ENCODE peak calls at places on chromosomes 7 and 10, in six cellular contexts. One of them, this sample, is unnamed.

GRCh38 chr7:51732951-51733350 is 416.3 kb upstream of the COBL start:
- DNase-seq in GM12878: no peak
- DNase-seq in A549: peak; percentile 1
- DNase-seq in HepG2: no peak
- DNase-seq in K562: no peak
- DNase-seq in endothelial cell of umbilical vein: no peak
- DNase-seq in this sample: peak; percentile 17

GRCh38 chr7:133573554-133574265 is 320.8 kb downstream of the EXOC4 start:
- DNase-seq in GM12878: no peak
- DNase-seq in A549: no peak
- DNase-seq in HepG2: no peak
- DNase-seq in K562: no peak
- DNase-seq in endothelial cell of umbilical vein: no peak
- DNase-seq in this sample: no peak

GRCh38 chr10:127989481-127989964 is 82.6 kb downstream of the PTPRE start:
- DNase-seq in GM12878: no peak
- DNase-seq in A549: no peak
- DNase-seq in HepG2: no peak
- DNase-seq in K562: no peak
- DNase-seq in endothelial cell of umbilical vein: peak; percentile 97
- DNase-seq in this sample: no peak

GRCh38 chr10:86343761-86344160 is 22.8 kb downstream of the GRID1 start:
- DNase-seq in GM12878: no peak
- DNase-seq in A549: no peak
- DNase-seq in HepG2: no peak
- DNase-seq in K562: no peak
- DNase-seq in endothelial cell of umbilical vein: no peak
- DNase-seq in this sample: no peak

GRCh38 chr7:20778063-20778721 is 8.5 kb downstream of the SP8 start:
- DNase-seq in GM12878: no peak
- DNase-seq in A549: peak; percentile 37
- DNase-seq in HepG2: no peak
- DNase-seq in K562: peak; percentile 28
- DNase-seq in endothelial cell of umbilical vein: peak; percentile 30
- DNase-seq in this sample: no peak

GRCh38 chr10:119377905-119378736 is 164.4 kb downstream of the RGS10 start:
- DNase-seq in GM12878: no peak
- DNase-seq in A549: no peak
- DNase-seq in HepG2: no peak
- DNase-seq in K562: no peak
- DNase-seq in endothelial cell of umbilical vein: no peak
- DNase-seq in this sample: no peak

GRCh38 chr7:105218215-105218614 is 170.5 kb downstream of the SRPK2 start:
- DNase-seq in GM12878: no peak
- DNase-seq in A549: no peak
- DNase-seq in HepG2: no peak
- DNase-seq in K562: no peak
- DNase-seq in endothelial cell of umbilical vein: no peak
- DNase-seq in this sample: no peak

GRCh38 chr7:40918701-40919271 is 784.0 kb downstream of the SUGCT start:
- DNase-seq in GM12878: no peak
- DNase-seq in A549: peak; percentile 17
- DNase-seq in HepG2: no peak
- DNase-seq in K562: no peak
- DNase-seq in endothelial cell of umbilical vein: no peak
- DNase-seq in this sample: no peak

GRCh38 chr7:2314209-2314955 is at the start of gene SNX8:
- DNase-seq in GM12878: no peak
- DNase-seq in A549: peak; percentile 92
- DNase-seq in HepG2: peak; percentile 77
- DNase-seq in K562: peak; percentile 99
- DNase-seq in endothelial cell of umbilical vein: peak; percentile 81
- DNase-seq in this sample: peak; percentile 89
- TF ChIP-seq POLR2A in GM12878: peak; percentile 88
- TF ChIP-seq POLR2A in A549: peak; percentile 69
- TF ChIP-seq POLR2A in HepG2: peak; percentile 84
- TF ChIP-seq POLR2A in K562: peak; percentile 53
- TF ChIP-seq POLR2A in endothelial cell of umbilical vein: peak; percentile 82
- TF ChIP-seq POLR2A in this sample: peak; percentile 61

GRCh38 chr7:503575-504111 is 16.0 kb downstream of the PDGFA start:
- DNase-seq in GM12878: no peak
- DNase-seq in A549: peak; percentile 78
- DNase-seq in HepG2: peak; percentile 94
- DNase-seq in K562: no peak
- DNase-seq in endothelial cell of umbilical vein: no peak
- DNase-seq in this sample: no peak

GRCh38 chr7:503046-503574 is 16.5 kb downstream of the PDGFA start:
- DNase-seq in GM12878: no peak
- DNase-seq in A549: no peak
- DNase-seq in HepG2: no peak
- DNase-seq in K562: no peak
- DNase-seq in endothelial cell of umbilical vein: no peak
- DNase-seq in this sample: no peak

GRCh38 chr7:501526-501925 is 18.1 kb downstream of the PDGFA start:
- DNase-seq in GM12878: no peak
- DNase-seq in A549: no peak
- DNase-seq in HepG2: no peak
- DNase-seq in K562: no peak
- DNase-seq in endothelial cell of umbilical vein: no peak
- DNase-seq in this sample: no peak

GRCh38 chr7:500521-501420 is 18.9 kb downstream of the PDGFA start:
- DNase-seq in GM12878: no peak
- DNase-seq in A549: no peak
- DNase-seq in HepG2: no peak
- DNase-seq in K562: no peak
- DNase-seq in endothelial cell of umbilical vein: no peak
- DNase-seq in this sample: no peak

GRCh38 chr7:502296-502695 is 17.4 kb downstream of the PDGFA start:
- DNase-seq in GM12878: no peak
- DNase-seq in A549: no peak
- DNase-seq in HepG2: no peak
- DNase-seq in K562: no peak
- DNase-seq in endothelial cell of umbilical vein: no peak
- DNase-seq in this sample: no peak
- TF ChIP-seq MYC in GM12878: no peak
- TF ChIP-seq MYC in A549: no peak
- TF ChIP-seq MYC in HepG2: no peak
- TF ChIP-seq MYC in K562: no peak
- TF ChIP-seq MYC in endothelial cell of umbilical vein: no peak
- TF ChIP-seq MYC in this sample: no peak

GRCh38 chr7:159030490-159031134 is 114.1 kb downstream of the VIPR2 start:
- DNase-seq in GM12878: no peak
- DNase-seq in A549: peak; percentile 69
- DNase-seq in HepG2: peak; percentile 46
- DNase-seq in K562: peak; percentile 90
- DNase-seq in endothelial cell of umbilical vein: peak; percentile 19
- DNase-seq in this sample: peak; percentile 77
- TF ChIP-seq CTCF in GM12878: no peak
- TF ChIP-seq CTCF in A549: peak; percentile 39
- TF ChIP-seq CTCF in HepG2: peak; percentile 72
- TF ChIP-seq CTCF in K562: peak; percentile 79
- TF ChIP-seq CTCF in endothelial cell of umbilical vein: peak; percentile 40
- TF ChIP-seq CTCF in this sample: peak; percentile 28

GRCh38 chr10:131900350-131901152 is at the start of gene PPP2R2D:
- DNase-seq in GM12878: peak; percentile 65
- DNase-seq in A549: peak; percentile 93
- DNase-seq in HepG2: peak; percentile 87
- DNase-seq in K562: peak; percentile 84
- DNase-seq in endothelial cell of umbilical vein: peak; percentile 90
- DNase-seq in this sample: peak; percentile 96
- TF ChIP-seq POLR2A in GM12878: peak; percentile 11
- TF ChIP-seq POLR2A in A549: peak; percentile 44
- TF ChIP-seq POLR2A in HepG2: peak; percentile 84
- TF ChIP-seq POLR2A in K562: peak; percentile 76
- TF ChIP-seq POLR2A in endothelial cell of umbilical vein: peak; percentile 45
- TF ChIP-seq POLR2A in this sample: peak; percentile 82

This sample was measured in NB4.